ENCODE peak calls at places on chromosomes 6 and 20, in ten cellular contexts. O is adrenal gland, F is esophagus squamous epithelium, T is cardiac muscle cell, N is DND-41, H is pancreas, B is IMR-90, M is spleen, W is PC-3, Z is astrocyte. C is an unnamed sample. For H3K36me3, the result is how much of the 10 kb centered on the place peaks cover.

GRCh38 chr6:167996424-167997199 is 859 bp upstream of the KIF25 start:
- DNase-seq in M (no peak), T (no peak), F (no peak), W (no peak), B (no peak), N (no peak), O (no peak), Z (no peak), H (no peak), C (no peak)

GRCh38 chr6:143872211-143872610 is 7.9 kb downstream of the ZC2HC1B start:
- DNase-seq in W (no peak), O (no peak), T (no peak), F (no peak), M (no peak), B (peak), H (no peak), Z (no peak), N (no peak), C (no peak)

GRCh38 chr20:2374346-2375125 is 6.2 kb upstream of the TGM6 start:
- DNase-seq in T (no peak), W (no peak), H (no peak), B (no peak), Z (no peak), F (no peak), N (no peak), O (no peak), M (no peak), C (no peak)

GRCh38 chr20:12090920-12091319 is 173.2 kb downstream of the BTBD3 start:
- DNase-seq in W (peak), B (no peak), O (peak), F (no peak), N (no peak), H (no peak), M (no peak), T (no peak), Z (no peak), C (no peak)

GRCh38 chr6:135576055-135576454 is 78.5 kb upstream of the AHI1 start:
- DNase-seq in W (peak), T (no peak), Z (peak), M (no peak), H (no peak), N (no peak), F (no peak), O (no peak), B (peak), C (no peak)

GRCh38 chr20:46119028-46119546 is 973 bp downstream of the CD40 start:
- DNase-seq in M (no peak), O (no peak), Z (no peak), B (no peak), N (no peak), T (no peak), W (no peak), H (no peak), F (no peak), C (no peak)

GRCh38 chr6:149513915-149514314 is 29.1 kb upstream of the ZC3H12D start:
- DNase-seq in M (no peak), B (no peak), Z (peak), T (peak), H (no peak), F (no peak), W (no peak), N (no peak), O (no peak), C (no peak)

GRCh38 chr20:23225407-23226060 is 125.1 kb upstream of the NXT1 start:
- DNase-seq in B (peak), H (peak), N (no peak), M (no peak), W (no peak), O (peak), T (no peak), Z (peak), F (no peak), C (no peak)

GRCh38 chr6:49744259-49744658 is at the start of gene CRISP3:
- DNase-seq in W (peak), T (no peak), Z (no peak), F (no peak), O (no peak), M (no peak), H (no peak), B (no peak), N (no peak), C (no peak)

GRCh38 chr20:4853004-4853403 is 131.3 kb downstream of the PRND start:
- DNase-seq in M (no peak), N (no peak), H (no peak), W (no peak), Z (no peak), F (no peak), T (no peak), O (no peak), B (no peak), C (no peak)

GRCh38 chr6:4675086-4675485 is 101.1 kb upstream of the CDYL start:
- DNase-seq in O (no peak), M (no peak), B (no peak), N (no peak), Z (no peak), F (no peak), H (no peak), W (no peak), T (peak), C (no peak)

GRCh38 chr6:161418458-161418945 is 144.6 kb upstream of the AGPAT4 start:
- DNase-seq in Z (peak), N (peak), T (peak), O (peak), F (no peak), B (peak), H (peak), M (no peak), W (peak), C (peak)

DNA sequence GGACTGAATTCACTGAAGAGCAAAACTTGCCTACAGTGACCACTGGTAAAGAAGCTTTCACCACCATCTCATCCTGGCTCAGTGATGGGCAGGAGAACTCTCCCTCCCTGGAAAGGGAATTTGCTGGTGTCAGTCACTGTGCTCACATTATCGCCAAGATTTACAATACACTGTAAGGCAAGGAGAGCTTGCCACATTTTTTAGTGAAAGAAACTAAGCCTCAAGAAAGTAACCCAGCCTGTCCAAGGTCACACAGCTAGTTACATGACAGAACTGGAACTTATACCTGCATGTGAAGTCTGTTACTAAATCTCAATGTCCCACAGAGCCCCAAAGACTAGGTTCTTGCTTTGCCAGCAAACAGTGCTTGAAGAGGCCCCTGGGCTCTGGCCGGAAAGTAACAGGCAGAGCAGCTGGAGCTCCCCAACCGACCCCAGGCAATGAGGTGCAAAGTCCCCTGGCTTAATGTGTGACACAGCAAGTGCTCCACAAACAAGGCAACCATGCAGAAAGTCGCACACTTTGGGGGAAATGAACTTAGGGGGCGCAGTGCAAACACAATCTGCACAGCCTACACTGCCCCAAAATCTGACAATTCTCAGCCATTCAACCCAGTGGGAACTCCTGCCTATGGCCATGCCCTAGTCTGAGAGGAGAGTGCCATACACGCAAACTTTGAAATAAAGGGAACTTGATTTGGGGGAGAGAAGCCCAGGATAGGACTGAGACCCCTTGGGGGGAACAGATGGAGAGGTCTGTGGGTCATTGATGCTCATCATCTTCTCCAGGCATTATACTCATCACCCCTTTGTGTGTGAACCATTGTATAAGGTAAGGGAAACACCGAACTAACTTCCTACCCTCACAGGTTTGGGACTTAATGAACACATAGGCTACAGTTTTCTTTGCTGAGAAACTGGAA is 1.9 kb downstream of the BCL2L1 start:
- DNase-seq in T (no peak), M (no peak), F (no peak), W (peak), O (no peak), Z (no peak), B (no peak), H (no peak), N (peak), C (no peak)
- TF ChIP-seq CTCF in T (no peak), M (no peak), F (no peak), W (no peak), O (no peak), Z (no peak), B (no peak), H (no peak), N (peak), C (no peak)

GRCh38 chr20:59812286-59813125 is 120.9 kb downstream of the SYCP2 start:
- DNase-seq in W (no peak), F (no peak), B (no peak), M (peak), H (no peak), T (no peak), N (no peak), O (no peak), Z (no peak), C (no peak)
- H3K36me3 ChIP-seq in W (under half), F (under half), B (under half), M (under half), H (under half), T (under half), N (under half), O (under half), Z (under half), C (under half)

DNA sequence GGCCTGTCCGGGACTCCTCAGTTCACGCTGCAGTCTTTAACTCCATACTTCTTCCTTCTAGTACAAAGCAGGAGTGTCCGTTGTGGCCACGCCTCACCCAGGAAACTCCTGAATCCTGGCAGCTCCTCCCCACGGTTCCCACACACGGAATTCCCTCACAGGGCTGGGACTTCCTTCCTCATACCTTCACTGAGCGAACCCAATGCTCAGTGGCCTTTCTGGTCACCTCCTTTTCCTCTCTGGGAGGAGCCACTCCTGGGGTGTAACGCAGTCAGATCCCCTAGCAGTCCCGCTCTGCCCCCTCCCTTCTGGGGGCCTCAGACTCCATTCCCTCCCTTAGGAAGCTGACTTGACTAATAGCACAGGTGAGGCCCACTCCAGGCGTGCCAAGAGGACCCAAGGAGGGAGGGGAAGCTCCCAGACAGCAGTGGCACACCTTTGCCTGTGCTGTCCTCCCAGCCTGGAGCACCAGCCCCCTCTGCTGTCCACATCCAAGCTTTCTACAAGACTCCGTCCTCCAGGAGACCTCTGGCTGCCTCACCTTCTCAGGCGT is at the start of gene SLC52A3:
- DNase-seq in H (peak), W (peak), Z (no peak), O (no peak), M (no peak), T (peak), B (no peak), F (no peak), N (peak), C (no peak)
- TF ChIP-seq CTCF in H (no peak), W (peak), Z (no peak), O (no peak), M (no peak), T (no peak), B (no peak), F (peak), N (peak), C (no peak)

DNA sequence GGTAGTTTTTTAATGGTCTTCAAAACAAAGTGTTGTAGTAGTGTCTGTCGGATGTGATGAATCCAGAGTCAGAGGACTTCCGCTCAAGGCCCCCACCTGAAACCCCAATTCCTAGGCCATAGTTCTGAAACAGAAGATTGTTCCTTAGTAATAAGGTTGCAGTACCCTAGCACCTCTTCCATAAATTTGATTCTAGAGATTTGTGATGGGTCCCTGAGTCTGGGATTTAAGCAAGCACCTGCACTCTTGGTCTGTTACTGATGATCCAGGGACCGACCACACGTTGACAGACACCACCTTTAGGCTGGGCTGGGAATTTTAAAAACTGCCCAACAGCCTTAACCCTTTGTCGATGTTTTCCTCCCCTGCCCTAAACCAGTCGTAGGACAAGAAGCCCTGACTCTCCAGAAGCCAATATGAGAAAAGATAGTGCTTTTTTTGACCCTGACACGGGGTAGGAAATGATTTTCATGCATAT is 1.2 kb downstream of the KCTD20 start:
- DNase-seq in B (peak), O (no peak), H (no peak), M (no peak), W (peak), N (peak), Z (no peak), F (no peak), T (peak), C (no peak)
- H3K36me3 ChIP-seq in B (under half), O (under half), H (under half), M (under half), W (under half), N (under half), Z (under half), F (under half), T (under half), C (under half)

DNA sequence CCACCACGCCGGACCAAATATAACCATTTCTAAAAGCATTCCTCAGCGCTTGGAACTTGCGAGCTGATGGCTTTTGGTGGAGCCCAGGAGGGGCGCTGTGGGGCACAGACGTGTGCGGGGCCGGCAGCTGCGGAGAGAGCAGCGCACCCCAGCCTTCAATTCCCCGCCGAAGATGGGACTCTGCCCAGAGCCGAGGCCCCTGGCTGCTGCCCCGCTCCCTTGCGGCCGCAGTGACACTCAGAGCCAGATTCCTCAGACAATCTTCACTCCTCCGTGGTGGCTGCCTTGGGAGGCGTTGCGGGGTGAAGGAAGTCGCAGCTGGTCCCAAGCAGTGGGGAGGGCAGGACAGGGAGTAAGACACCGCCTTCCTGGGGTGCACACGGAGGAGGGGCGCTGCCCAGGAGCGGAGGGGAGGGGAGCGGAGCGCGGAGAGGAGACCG is 87.7 kb downstream of the TMEM242 start:
- DNase-seq in M (peak), F (no peak), W (no peak), N (no peak), O (peak), B (peak), T (peak), Z (peak), H (peak), C (no peak)
- TF ChIP-seq CTCF in M (peak), F (peak), W (no peak), N (no peak), O (peak), B (peak), T (peak), Z (peak), H (peak), C (peak)

DNA sequence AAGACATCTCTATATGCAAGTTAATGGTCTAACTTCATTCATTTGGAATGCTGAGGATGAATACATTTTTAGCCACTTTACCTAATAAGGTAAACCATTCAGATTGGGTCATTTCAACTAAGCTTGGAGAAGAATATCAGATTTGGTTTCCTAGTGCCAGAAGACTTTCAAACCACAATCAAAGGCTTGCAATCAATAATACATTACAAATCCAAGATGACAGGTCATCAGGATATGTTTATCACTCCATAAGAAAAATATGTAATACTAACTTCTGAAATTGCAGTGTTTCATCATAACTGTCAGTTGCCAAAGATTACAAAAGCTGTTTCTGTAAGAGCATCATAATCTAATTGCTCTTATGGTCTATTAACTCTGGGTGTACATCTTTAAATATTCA is 654.0 kb downstream of the COL12A1 start:
- DNase-seq in O (no peak), M (no peak), F (no peak), T (no peak), N (no peak), H (no peak), W (no peak), B (peak), Z (peak), C (peak)
- H3K36me3 ChIP-seq in O (under half), M (under half), F (under half), T (under half), N (under half), H (under half), W (under half), B (under half), Z (under half), C (under half)